ENCODE peak calls at places on chromosomes 1 and 21, in seven cellular contexts. X is body of pancreas; O is astrocyte; T is heart left ventricle; W is left ventricle myocardium inferior; S is ovary; M is CD8-positive, alpha-beta T cell. Q is an unnamed sample.

GRCh38 chr21:39387461-39388037 is 38.7 kb upstream of the HMGN1 start:
- DNase-seq in X (peak), O (peak), T (peak), W (peak), S (peak), M (peak), Q (peak)

GRCh38 chr1:95043141-95043980 is 29.4 kb downstream of the ALG14 start:
- DNase-seq in X (peak), O (peak), T (peak), W (peak), S (peak), M (peak), Q (peak)

GRCh38 chr21:39079617-39080016 is 103.6 kb downstream of the PSMG1 start:
- DNase-seq in X (peak), O (peak), T (peak), W (peak), S (no peak), M (no peak), Q (no peak)

GRCh38 chr1:71462247-71462646 is 381.4 kb upstream of the ZRANB2 start:
- DNase-seq in X (no peak), O (no peak), T (no peak), W (no peak), S (no peak), M (no peak), Q (no peak)

GRCh38 chr1:107379826-107380225 is 239.0 kb downstream of the NTNG1 start:
- DNase-seq in X (no peak), O (no peak), T (no peak), W (no peak), S (no peak), M (no peak), Q (no peak)

GRCh38 chr1:162040657-162041056 is 17.0 kb upstream of the OLFML2B start:
- DNase-seq in X (no peak), O (no peak), T (no peak), W (no peak), S (no peak), M (no peak), Q (peak)

GRCh38 chr1:15510611-15511405 is 13.2 kb downstream of the CASP9 start:
- DNase-seq in X (peak), O (no peak), T (no peak), W (no peak), S (no peak), M (no peak), Q (peak)

GRCh38 chr1:12113433-12114339 is 50.6 kb downstream of the TNFRSF8 start:
- DNase-seq in X (no peak), O (peak), T (no peak), W (no peak), S (no peak), M (no peak), Q (peak)

GRCh38 chr1:212710566-212710965 is 10.9 kb upstream of the BATF3 start:
- DNase-seq in X (no peak), O (no peak), T (no peak), W (no peak), S (no peak), M (no peak), Q (no peak)

GRCh38 chr1:226643167-226643566 is 94.6 kb downstream of the STUM start:
- DNase-seq in X (no peak), O (peak), T (no peak), W (peak), S (peak), M (peak), Q (no peak)

GRCh38 chr1:37033355-37034291 is 692 bp downstream of the GRIK3 start:
- DNase-seq in X (no peak), O (no peak), T (no peak), W (no peak), S (no peak), M (no peak), Q (no peak)

GRCh38 chr1:53371121-53371666 is 43.3 kb upstream of the LRP8 start:
- DNase-seq in X (no peak), O (no peak), T (peak), W (no peak), S (no peak), M (no peak), Q (no peak)

GRCh38 chr1:166884040-166884642 is 8.1 kb upstream of the TADA1 start:
- DNase-seq in X (peak), O (no peak), T (peak), W (peak), S (no peak), M (peak), Q (peak)

GRCh38 chr1:217569021-217569420 is 61.9 kb downstream of the GPATCH2 start:
- DNase-seq in X (no peak), O (no peak), T (no peak), W (no peak), S (no peak), M (no peak), Q (peak)

DNA sequence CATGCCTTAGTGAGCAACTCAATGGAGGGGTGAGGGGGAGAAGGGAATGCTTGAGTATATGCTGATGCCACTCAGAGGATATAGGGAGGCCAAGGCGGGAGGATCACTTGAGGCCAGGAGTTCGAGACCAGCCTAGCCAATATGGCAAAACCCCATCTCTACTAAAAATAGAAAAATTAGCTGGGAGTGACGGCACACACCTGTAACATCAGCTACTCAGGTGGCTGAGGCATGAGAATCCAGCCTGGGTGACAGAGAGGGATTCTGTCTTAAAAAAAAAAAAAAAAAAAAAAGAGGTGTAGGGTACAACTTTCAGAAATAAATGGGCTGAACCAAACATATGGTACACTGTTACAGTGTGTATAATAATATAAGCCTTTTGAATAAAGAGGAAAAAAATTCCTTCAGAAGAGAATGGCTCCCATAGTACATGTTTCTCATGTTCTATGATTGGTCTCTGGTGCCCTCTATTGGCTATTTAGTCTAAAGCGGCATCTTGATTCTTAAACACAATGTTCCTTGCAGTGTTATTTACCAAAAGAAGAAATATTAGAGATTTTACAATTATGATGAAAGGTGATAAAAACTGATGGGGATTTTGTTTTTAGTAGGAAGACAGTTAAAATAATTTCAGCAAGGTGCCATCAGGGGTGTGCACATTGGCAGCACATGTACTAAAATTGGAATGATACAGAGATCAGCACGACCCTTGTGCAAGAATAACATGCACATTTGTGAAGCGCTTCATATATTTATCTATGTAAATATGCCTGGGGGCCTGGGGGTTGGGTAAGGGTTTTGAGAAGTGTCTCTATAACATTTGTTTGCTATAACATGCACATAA is 109.8 kb downstream of the PATJ start:
- DNase-seq in X (no peak), O (peak), T (no peak), W (no peak), S (no peak), M (no peak), Q (peak)
- TF ChIP-seq CTCF in X (peak), O (peak), T (peak), W (peak), S (peak), M (peak), Q (peak)

DNA sequence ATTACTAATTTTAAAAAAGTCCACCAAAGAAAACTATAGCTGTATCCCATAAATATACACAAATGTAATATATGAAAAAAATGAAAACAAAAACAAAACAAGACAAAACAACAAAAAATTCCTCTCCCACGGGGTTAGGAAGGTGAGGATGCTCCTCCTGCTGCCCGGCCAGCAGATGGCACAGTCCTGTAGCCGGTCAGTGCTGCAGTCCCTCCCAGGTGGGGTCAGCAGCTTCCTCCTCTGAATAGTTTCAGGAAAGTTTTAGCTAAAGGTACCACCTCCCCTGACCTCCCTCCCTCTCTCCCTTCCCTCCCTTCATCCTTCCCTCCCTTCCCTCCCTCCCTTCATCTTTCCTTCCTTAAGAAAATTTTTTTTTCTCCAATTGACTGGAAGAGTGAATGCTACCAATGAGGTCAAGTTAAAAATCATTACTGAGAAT is 67.8 kb upstream of the BCL10 start:
- DNase-seq in X (peak), O (peak), T (no peak), W (no peak), S (no peak), M (no peak), Q (peak)
- H3K4me3 ChIP-seq in X (no peak), O (no peak), T (no peak), W (no peak), S (no peak), M (no peak), Q (no peak)

GRCh38 chr1:25528881-25529517 is 14.4 kb upstream of the LDLRAP1 start:
- DNase-seq in X (no peak), O (no peak), T (no peak), W (no peak), S (no peak), M (no peak), Q (no peak)

GRCh38 chr1:25527946-25528595 is 15.3 kb upstream of the LDLRAP1 start:
- DNase-seq in X (no peak), O (no peak), T (no peak), W (no peak), S (no peak), M (no peak), Q (no peak)

GRCh38 chr1:25531082-25531461 is 12.3 kb upstream of the LDLRAP1 start:
- DNase-seq in X (no peak), O (no peak), T (no peak), W (no peak), S (no peak), M (no peak), Q (no peak)

GRCh38 chr1:25529518-25530347 is 13.7 kb upstream of the LDLRAP1 start:
- DNase-seq in X (no peak), O (no peak), T (no peak), W (no peak), S (no peak), M (no peak), Q (no peak)

DNA sequence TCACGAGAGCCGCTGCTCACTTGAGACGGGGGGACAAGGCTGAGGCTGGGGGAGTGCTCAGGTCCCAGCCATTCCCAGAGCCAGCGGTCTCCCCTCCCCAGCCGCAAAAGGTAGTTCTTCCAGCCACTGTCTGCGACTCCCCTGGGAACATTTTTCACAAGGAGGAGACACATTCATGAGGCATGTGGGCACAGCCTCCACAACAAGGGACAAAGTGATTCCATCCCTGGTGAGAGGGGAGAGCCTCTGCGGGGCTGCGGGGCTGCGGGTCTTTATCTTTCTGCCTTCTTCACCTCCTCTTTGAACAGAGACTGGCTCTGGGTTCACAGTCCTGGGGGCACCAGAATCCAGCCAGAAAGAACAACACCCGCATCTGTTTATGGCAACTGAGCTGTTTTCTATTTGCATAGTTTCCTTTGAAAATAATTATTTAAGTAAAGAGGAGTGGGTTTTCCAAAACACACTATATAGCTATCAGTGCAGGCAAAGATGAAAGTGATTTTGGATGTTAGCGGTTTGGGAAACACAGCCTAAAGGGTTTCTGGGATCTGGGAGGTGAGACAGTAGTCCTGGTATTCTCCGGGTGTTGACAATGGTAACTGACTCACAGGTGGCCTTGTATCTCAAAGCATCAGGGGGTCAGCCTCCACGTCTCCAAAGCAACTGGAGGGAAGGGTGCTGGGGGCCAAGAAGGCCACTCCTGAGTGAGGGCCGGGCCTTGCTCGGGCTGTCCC is 12.9 kb upstream of the LDLRAP1 start:
- DNase-seq in X (no peak), O (no peak), T (no peak), W (no peak), S (no peak), M (no peak), Q (no peak)
- TF ChIP-seq CTCF in X (no peak), O (no peak), T (no peak), W (no peak), S (no peak), M (no peak), Q (no peak)

GRCh38 chr21:46226146-46226545 is 2.4 kb downstream of the LSS start:
- DNase-seq in X (no peak), O (no peak), T (no peak), W (no peak), S (no peak), M (no peak), Q (peak)
- H3K4me3 ChIP-seq in X (no peak), O (no peak), T (no peak), W (peak), S (no peak), M (no peak), Q (peak)